ENCODE peak calls at places on chromosome X, in ten cellular contexts. L, Z, F, H, D, K, B, X, O and J are unnamed samples.

GRCh38 chrX:102129473-102129872 is 4.0 kb downstream of the TCEAL2 start:
- DNase-seq in F (no peak), K (peak; percentile 18), B (no peak), H (peak; percentile 10), O (peak; percentile 2), Z (no peak), L (no peak), D (no peak), X (no peak), J (peak; percentile 25)

GRCh38 chrX:12994321-12994720 is 19.4 kb downstream of the TMSB4X start:
- DNase-seq in X (no peak), L (no peak), K (no peak), D (no peak), Z (no peak), H (no peak), B (no peak), F (no peak), O (no peak), J (no peak)

GRCh38 chrX:139932077-139932900 is 564 bp downstream of the ATP11C start:
- DNase-seq in F (no peak), L (peak; percentile 7), O (peak; percentile 40), K (peak; percentile 42), H (peak; percentile 33), X (peak; percentile 20), B (no peak), Z (peak; percentile 39), D (no peak), J (peak; percentile 31)

GRCh38 chrX:912677-913076 is 282.1 kb downstream of the SHOX start:
- DNase-seq in Z (no peak), L (no peak), F (no peak), D (no peak), B (no peak), K (no peak), X (no peak), H (no peak), O (no peak), J (no peak)

GRCh38 chrX:39728025-39728424 is 369.7 kb downstream of the BCOR start:
- DNase-seq in X (no peak), K (no peak), B (no peak), F (no peak), D (no peak), Z (no peak), L (no peak), O (no peak), H (peak; percentile 76), J (peak; percentile 29)

GRCh38 chrX:40104649-40105015 is 6.9 kb upstream of the BCOR start:
- DNase-seq in B (no peak), D (no peak), O (peak; percentile 37), H (peak; percentile 41), Z (peak; percentile 74), K (peak; percentile 66), F (no peak), X (no peak), L (no peak), J (peak; percentile 65)

GRCh38 chrX:134632386-134632785 is 25.9 kb downstream of the PLAC1 start:
- DNase-seq in H (no peak), Z (no peak), B (no peak), L (no peak), X (no peak), K (no peak), F (no peak), D (no peak), O (no peak), J (no peak)

GRCh38 chrX:120512627-120513026 is 43.5 kb upstream of the LAMP2 start:
- DNase-seq in F (no peak), K (no peak), D (no peak), X (peak; percentile 46), Z (no peak), B (no peak), O (no peak), L (no peak), H (no peak), J (no peak)

GRCh38 chrX:54920610-54921426 is at the start of gene TRO:
- DNase-seq in L (no peak), B (no peak), F (no peak), D (no peak), X (no peak), K (peak; percentile 1), Z (peak; percentile 1), H (peak; percentile 48), O (peak; percentile 18), J (no peak)

GRCh38 chrX:44431206-44431605 is 87.7 kb upstream of the EFHC2 start:
- DNase-seq in B (no peak), Z (peak; percentile 25), H (no peak), O (peak; percentile 8), F (peak; percentile 70), L (no peak), D (no peak), X (peak; percentile 5), K (peak; percentile 28), J (peak; percentile 77)

GRCh38 chrX:71177327-71177726 is 32.7 kb downstream of the NLGN3 start:
- DNase-seq in B (no peak), O (no peak), L (no peak), K (no peak), X (no peak), D (no peak), F (no peak), Z (peak; percentile 21), H (no peak), J (no peak)

GRCh38 chrX:72308566-72309296 is 3.0 kb upstream of the CITED1 start:
- DNase-seq in Z (peak; percentile 59), B (no peak), F (peak; percentile 47), D (no peak), K (peak; percentile 69), L (peak; percentile 26), O (peak; percentile 39), X (peak; percentile 53), H (peak; percentile 88), J (peak; percentile 67)

GRCh38 chrX:47854474-47854873 is 17.8 kb downstream of the ZNF81 start:
- DNase-seq in L (no peak), O (peak; percentile 0), X (no peak), H (peak; percentile 1), K (peak; percentile 35), Z (peak; percentile 16), B (no peak), F (no peak), D (no peak), J (peak; percentile 17)

GRCh38 chrX:40148439-40149285 is 50.9 kb upstream of the BCOR start:
- DNase-seq in H (peak; percentile 23), Z (no peak), X (no peak), L (no peak), K (no peak), D (no peak), F (no peak), B (no peak), O (no peak), J (no peak)

GRCh38 chrX:47581731-47582647 is at the start of gene TIMP1:
- DNase-seq in H (peak; percentile 86), X (peak; percentile 78), L (peak; percentile 67), K (peak; percentile 96), B (peak; percentile 67), O (peak; percentile 81), Z (peak; percentile 92), F (peak; percentile 95), D (no peak), J (peak; percentile 93)

GRCh38 chrX:154025230-154025629 is 5.5 kb upstream of the IRAK1 start:
- DNase-seq in F (no peak), D (no peak), B (no peak), H (no peak), L (no peak), K (no peak), X (no peak), Z (no peak), O (no peak), J (no peak)

GRCh38 chrX:120015145-120016067 is 62.1 kb downstream of the RHOXF2B start:
- DNase-seq in X (no peak), Z (no peak), L (no peak), K (no peak), O (no peak), H (no peak), B (no peak), F (no peak), D (no peak), J (no peak)

GRCh38 chrX:117508021-117508420 is 608.6 kb downstream of the KLHL13 start:
- DNase-seq in D (no peak), O (no peak), K (no peak), X (no peak), Z (no peak), B (no peak), H (no peak), L (no peak), F (no peak), J (no peak)

GRCh38 chrX:153903238-153903980 is 1.1 kb upstream of the AVPR2 start:
- DNase-seq in H (no peak), X (no peak), B (no peak), L (no peak), D (no peak), F (no peak), Z (no peak), O (no peak), K (no peak), J (no peak)

GRCh38 chrX:69541959-69542358 is 37.8 kb downstream of the NALF2 start:
- DNase-seq in L (no peak), X (no peak), O (no peak), D (no peak), K (no peak), F (no peak), B (no peak), H (no peak), Z (no peak), J (no peak)

GRCh38 chrX:47143894-47144625 is 442 bp downstream of the NDUFB11 start:
- DNase-seq in D (no peak), L (no peak), K (peak; percentile 19), O (peak; percentile 15), F (no peak), X (no peak), Z (peak; percentile 29), H (no peak), B (no peak), J (no peak)

GRCh38 chrX:42694260-42694815 is 83.6 kb downstream of the PPP1R2C start:
- DNase-seq in L (no peak), O (no peak), F (peak; percentile 15), H (no peak), D (no peak), X (no peak), Z (peak; percentile 2), B (no peak), K (no peak), J (peak; percentile 30)